ENCODE peak calls at places on chromosomes 12 and 14, in six cellular contexts. I is Peyer's patch, N is transverse colon, M is breast epithelium, O is heart left ventricle, A is A549. Y is an unnamed sample.
A peak's percentile ranks its signal among the peaks of the same experiment; 100 is the strongest.

GRCh38 chr12:43749016-43749415 is 9.6 kb downstream of the PUS7L start:
- DNase-seq in I (no peak), A (no peak), O (no peak), N (no peak), M (no peak), Y (no peak)

GRCh38 chr12:111580737-111581136 is 18.4 kb downstream of the ATXN2 start:
- DNase-seq in O (no peak), I (no peak), N (no peak), M (no peak), A (no peak), Y (no peak)

GRCh38 chr12:96046543-96047137 is 11.3 kb upstream of the LTA4H start:
- DNase-seq in M (no peak), N (no peak), O (no peak), I (no peak), A (no peak), Y (no peak)

GRCh38 chr14:26330982-26331381 is 266.9 kb downstream of the NOVA1 start:
- DNase-seq in O (no peak), A (no peak), M (no peak), N (no peak), I (no peak), Y (no peak)

GRCh38 chr12:92424338-92424737 is 278.5 kb upstream of the PLEKHG7 start:
- DNase-seq in I (no peak), N (no peak), O (no peak), A (no peak), M (no peak), Y (no peak)

GRCh38 chr12:27635349-27635972 is 60.8 kb upstream of the REP15 start:
- DNase-seq in O (no peak), M (no peak), I (no peak), A (peak; percentile 67), N (no peak), Y (no peak)

GRCh38 chr12:64193045-64193444 is 29.1 kb downstream of the KICS2 start:
- DNase-seq in O (no peak), A (no peak), N (no peak), M (no peak), I (no peak), Y (no peak)

GRCh38 chr14:103749860-103750259 is 34.2 kb downstream of the ZFYVE21 start:
- DNase-seq in I (no peak), N (no peak), M (no peak), A (no peak), O (no peak), Y (no peak)

GRCh38 chr12:5078423-5078822 is 34.7 kb downstream of the KCNA5 start:
- DNase-seq in M (no peak), A (no peak), O (peak; percentile 83), I (no peak), N (no peak), Y (no peak)

GRCh38 chr14:76955575-76956252 is 72.8 kb downstream of the IRF2BPL start:
- DNase-seq in N (no peak), A (peak; percentile 60), M (no peak), O (peak; percentile 38), I (no peak), Y (no peak)

GRCh38 chr12:9925746-9926393 is 6.3 kb downstream of the CLEC2A start:
- DNase-seq in O (no peak), A (peak; percentile 50), I (no peak), M (no peak), N (no peak), Y (no peak)

GRCh38 chr14:75417674-75418073 is 10.1 kb upstream of the JDP2 start:
- DNase-seq in N (no peak), A (no peak), M (no peak), O (no peak), I (no peak), Y (no peak)

GRCh38 chr14:45085004-45085403 is 1.1 kb downstream of the PRPF39 start:
- DNase-seq in O (no peak), I (no peak), M (no peak), A (no peak), N (no peak), Y (no peak)

GRCh38 chr12:132337557-132337956 is 8.2 kb upstream of the GALNT9 start:
- DNase-seq in O (no peak), M (no peak), N (no peak), A (no peak), I (no peak), Y (no peak)

GRCh38 chr12:64801381-64801780 is 23.1 kb upstream of the TBC1D30 start:
- DNase-seq in O (no peak), A (peak; percentile 45), I (no peak), M (no peak), N (no peak), Y (no peak)

DNA sequence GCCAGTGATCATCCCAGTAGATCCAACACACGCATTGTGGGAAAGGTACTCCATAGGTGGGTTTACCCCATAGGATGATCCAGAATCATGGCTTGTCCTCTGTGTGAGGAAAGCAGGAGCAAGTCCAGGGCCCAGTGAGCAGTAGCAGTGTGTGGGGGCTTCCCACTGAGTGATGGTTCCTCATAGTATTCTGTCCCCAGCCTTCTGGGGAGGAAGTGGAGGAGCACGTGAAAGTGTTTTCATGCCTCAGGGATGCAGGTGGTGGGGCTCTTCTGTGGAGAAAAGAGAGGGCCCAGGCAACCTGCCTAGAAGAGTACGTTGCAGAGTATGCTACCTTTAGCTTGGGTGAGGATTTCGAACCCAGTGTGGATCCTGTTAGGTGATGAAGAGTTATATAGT is 56.5 kb downstream of the SUSD6 start:
- DNase-seq in I (no peak), M (no peak), O (no peak), A (no peak), N (no peak), Y (no peak)
- H3K27ac ChIP-seq in I (no peak overlapping the region), M (peak overlapping the region; percentile 90), O (no peak overlapping the region), A (peak overlapping the region; percentile 25), N (peak overlapping the region; percentile 6), Y (peak overlapping the region; percentile 36)

GRCh38 chr12:68842123-68842522 is 34.1 kb downstream of the MDM2 start:
- DNase-seq in M (no peak), I (no peak), N (no peak), A (no peak), O (no peak), Y (no peak)

GRCh38 chr12:68844318-68844745 is 36.4 kb downstream of the MDM2 start:
- DNase-seq in A (no peak), N (no peak), M (no peak), I (no peak), O (no peak), Y (no peak)

GRCh38 chr12:68841717-68842116 is 33.7 kb downstream of the MDM2 start:
- DNase-seq in M (no peak), N (no peak), I (no peak), A (no peak), O (no peak), Y (no peak)

GRCh38 chr12:68844788-68845695 is 37.1 kb downstream of the MDM2 start:
- DNase-seq in A (no peak), I (no peak), N (no peak), O (no peak), M (no peak), Y (no peak)

GRCh38 chr12:68842784-68843567 is 35.0 kb downstream of the MDM2 start:
- DNase-seq in A (no peak), I (no peak), N (no peak), M (no peak), O (no peak), Y (no peak)
- TF ChIP-seq POLR2A in A (no peak), I (no peak), N (no peak), M (no peak), O (no peak), Y (no peak)

GRCh38 chr14:89614009-89614691 is 197.1 kb upstream of the FOXN3 start:
- DNase-seq in M (no peak), A (no peak), I (no peak), O (no peak), N (no peak), Y (no peak)

GRCh38 chr14:89617142-89617460 is 200.1 kb upstream of the FOXN3 start:
- DNase-seq in I (no peak), A (no peak), N (no peak), M (no peak), O (no peak), Y (no peak)

GRCh38 chr14:89616425-89617141 is 199.6 kb upstream of the FOXN3 start:
- DNase-seq in I (no peak), A (no peak), N (no peak), M (no peak), O (no peak), Y (no peak)

GRCh38 chr14:89613260-89614008 is 196.4 kb upstream of the FOXN3 start:
- DNase-seq in A (no peak), O (no peak), M (no peak), I (no peak), N (no peak), Y (no peak)

GRCh38 chr14:89615421-89615820 is 198.4 kb upstream of the FOXN3 start:
- DNase-seq in N (no peak), O (no peak), I (no peak), M (no peak), A (no peak), Y (no peak)
- H3K4me1 ChIP-seq in N (peaks cover 14% of the 10 kb centered on the region), O (peaks cover 7% of the 10 kb centered on the region), I (no peaks in the 10 kb centered on the region), M (no peaks in the 10 kb centered on the region), A (peaks cover 12% of the 10 kb centered on the region), Y (peaks cover 6% of the 10 kb centered on the region)

GRCh38 chr12:1306817-1307216 is 287.6 kb downstream of the FBXL14 start:
- DNase-seq in O (no peak), M (no peak), N (no peak), A (no peak), I (no peak), Y (no peak)
- H3K27ac ChIP-seq in O (no peak overlapping the region), M (no peak overlapping the region), N (no peak overlapping the region), A (no peak overlapping the region), I (no peak overlapping the region), Y (no peak overlapping the region)

DNA sequence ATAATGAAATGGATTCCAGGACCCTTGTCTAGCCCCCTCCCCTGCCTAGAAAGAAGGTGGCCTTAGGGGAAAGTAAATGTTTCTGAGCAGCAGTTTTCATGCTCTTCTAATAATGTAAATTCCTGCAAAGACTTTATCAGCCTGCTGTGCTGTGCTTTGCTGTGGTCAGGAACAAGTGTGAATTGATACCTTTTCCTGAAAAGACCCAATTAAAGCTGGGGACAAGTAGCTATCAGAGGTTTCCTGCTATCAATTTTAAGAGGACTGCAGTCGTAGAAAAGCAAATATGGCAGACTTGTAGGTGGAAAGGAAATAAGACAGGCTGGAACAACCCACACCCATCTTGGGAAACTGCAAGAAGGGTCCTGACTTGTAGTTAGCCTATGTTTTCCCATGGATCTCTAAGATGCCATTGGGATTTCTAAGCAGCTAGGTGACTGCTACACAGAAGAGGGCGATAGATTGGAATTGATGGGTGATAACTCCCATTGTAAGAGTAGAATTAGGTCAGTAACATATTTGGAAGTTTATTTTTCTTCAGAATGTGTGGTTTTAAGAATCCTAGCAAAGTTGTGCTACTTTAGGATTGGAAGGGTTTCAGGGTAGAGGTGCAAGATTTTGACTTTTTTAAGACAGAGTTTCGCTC is 3.1 kb downstream of the DYNLL1 start:
- DNase-seq in M (no peak), I (no peak), A (no peak), O (no peak), N (no peak), Y (no peak)
- TF ChIP-seq POLR2A in M (no peak), I (no peak), A (no peak), O (no peak), N (no peak), Y (no peak)

DNA sequence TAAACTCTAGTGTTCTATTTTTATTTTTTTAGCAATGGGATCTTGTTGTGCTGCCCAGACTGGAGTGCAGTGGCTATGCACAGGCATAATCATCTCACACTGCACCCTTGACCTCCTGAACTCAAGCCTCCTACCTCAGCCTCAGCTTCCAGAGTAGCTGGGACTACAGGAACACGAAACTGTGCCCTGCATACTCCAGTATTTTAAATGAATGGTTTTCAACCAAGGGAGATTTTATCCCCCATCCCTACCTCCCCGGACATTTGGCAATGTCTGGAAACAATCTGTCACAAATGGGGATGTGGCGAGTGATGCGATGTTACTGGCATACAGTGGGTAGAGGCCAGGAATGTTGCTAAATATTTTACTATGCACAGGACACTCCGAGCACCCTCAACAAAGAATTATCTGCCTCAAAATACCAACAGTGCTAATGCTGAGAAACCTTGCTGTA is 2.1 kb downstream of the CBX5 start:
- DNase-seq in M (no peak), O (no peak), I (no peak), A (no peak), N (no peak), Y (no peak)
- H3K4me1 ChIP-seq in M (peaks cover 22% of the 10 kb centered on the region), O (peaks cover 27% of the 10 kb centered on the region), I (peaks cover 22% of the 10 kb centered on the region), A (peaks cover 11% of the 10 kb centered on the region), N (peaks cover 40% of the 10 kb centered on the region), Y (peaks cover 36% of the 10 kb centered on the region)